ENCODE peak calls at places on chromosomes 3 and 15, in nine cellular contexts. Y, G, J, E, V, D, S, W and A are unnamed samples.

GRCh38 chr3:5274116-5274515 is 86.6 kb downstream of the EDEM1 start:
- DNase-seq in Y (no peak), G (no peak), J (no peak), E (no peak), V (no peak), D (no peak), S (no peak), W (no peak), A (no peak)

GRCh38 chr15:66285462-66286280 is 7.7 kb upstream of the DIS3L start:
- DNase-seq in Y (no peak), G (no peak), J (no peak), E (no peak), V (no peak), D (no peak), S (no peak), W (no peak), A (no peak)

GRCh38 chr15:69997701-69998273 is 99.9 kb downstream of the TLE3 start:
- DNase-seq in Y (peak; percentile 67), G (no peak), J (peak; percentile 68), E (peak; percentile 29), V (no peak), D (no peak), S (peak; percentile 55), W (peak; percentile 86), A (no peak)

GRCh38 chr3:119601154-119601553 is 3.5 kb downstream of the PLA1A start:
- DNase-seq in Y (no peak), G (no peak), J (no peak), E (no peak), V (no peak), D (no peak), S (no peak), W (no peak), A (no peak)

GRCh38 chr15:98878172-98878571 is 129.4 kb downstream of the PGPEP1L start:
- DNase-seq in Y (no peak), G (no peak), J (peak; percentile 45), E (peak; percentile 67), V (no peak), D (no peak), S (no peak), W (no peak), A (no peak)

GRCh38 chr3:25768851-25769250 is 14.4 kb downstream of the NGLY1 start:
- DNase-seq in Y (no peak), G (no peak), J (no peak), E (no peak), V (no peak), D (no peak), S (no peak), W (no peak), A (no peak)

GRCh38 chr15:51283026-51283425 is 55.4 kb downstream of the CYP19A1 start:
- DNase-seq in Y (no peak), G (no peak), J (peak; percentile 46), E (no peak), V (no peak), D (no peak), S (no peak), W (no peak), A (no peak)

GRCh38 chr3:61912158-61912557 is 350.8 kb downstream of the PTPRG start:
- DNase-seq in Y (no peak), G (no peak), J (no peak), E (no peak), V (no peak), D (no peak), S (no peak), W (no peak), A (no peak)

GRCh38 chr3:139718415-139718814 is 40.6 kb upstream of the NMNAT3 start:
- DNase-seq in Y (peak; percentile 53), G (peak; percentile 26), J (peak; percentile 74), E (peak; percentile 38), V (peak; percentile 84), D (no peak), S (peak; percentile 19), W (no peak), A (no peak)

GRCh38 chr15:55221090-55222011 is 24.6 kb upstream of the RSL24D1 start:
- DNase-seq in Y (no peak), G (no peak), J (peak; percentile 68), E (peak; percentile 98), V (peak; percentile 57), D (no peak), S (peak; percentile 32), W (no peak), A (peak; percentile 79)

GRCh38 chr3:162517110-162517509 is 1020.5 kb downstream of the OTOL1 start:
- DNase-seq in Y (no peak), G (no peak), J (no peak), E (no peak), V (no peak), D (no peak), S (no peak), W (no peak), A (no peak)

GRCh38 chr3:40827942-40828688 is 303.4 kb downstream of the ZNF621 start:
- DNase-seq in Y (peak; percentile 69), G (no peak), J (peak; percentile 37), E (peak; percentile 4), V (peak; percentile 56), D (no peak), S (no peak), W (peak; percentile 77), A (no peak)

GRCh38 chr3:53045107-53045783 is 628 bp downstream of the SFMBT1 start:
- DNase-seq in Y (peak; percentile 88), G (peak; percentile 62), J (peak; percentile 41), E (peak; percentile 31), V (no peak), D (peak; percentile 58), S (peak; percentile 65), W (peak; percentile 86), A (peak; percentile 73)

GRCh38 chr15:45314960-45315359 is 62.9 kb downstream of the SLC28A2 start:
- DNase-seq in Y (no peak), G (peak; percentile 26), J (peak; percentile 6), E (peak; percentile 17), V (peak; percentile 68), D (no peak), S (peak; percentile 44), W (no peak), A (no peak)